ENCODE peak calls at places on chromosome 17, in seven cellular contexts. One of them, this sample, is unnamed.
A peak's percentile ranks its signal among the peaks of the same experiment; 100 is the strongest.

GRCh38 chr17:16255481-16255901 is 38.5 kb downstream of the PIGL start:
- DNase-seq in NCI-H1436: no peak
- DNase-seq in activated CD4-positive, alpha-beta T cell treated with anti-CD3 and anti-CD28 coated beads, Interleukin-2, amount 50 U/mL, for 1 hour: no peak
- DNase-seq in fibroblast of the aortic adventitia: peak; percentile 85
- DNase-seq in T-cell: no peak
- DNase-seq in left ventricle myocardium superior: peak; percentile 69
- DNase-seq in right atrium auricular region: peak; percentile 61
- DNase-seq in this sample: no peak

GRCh38 chr17:80959330-80960036 is 32.2 kb upstream of the CHMP6 start:
- DNase-seq in NCI-H1436: no peak
- DNase-seq in activated CD4-positive, alpha-beta T cell treated with anti-CD3 and anti-CD28 coated beads, Interleukin-2, amount 50 U/mL, for 1 hour: no peak
- DNase-seq in fibroblast of the aortic adventitia: peak; percentile 85
- DNase-seq in left ventricle myocardium superior: peak; percentile 94
- DNase-seq in right atrium auricular region: peak; percentile 85
- DNase-seq in T-cell: no peak
- DNase-seq in this sample: peak; percentile 46

GRCh38 chr17:6455321-6455705 is 11.1 kb downstream of the PIMREG start:
- DNase-seq in NCI-H1436: peak; percentile 43
- DNase-seq in left ventricle myocardium superior: peak; percentile 52
- DNase-seq in right atrium auricular region: no peak
- DNase-seq in activated CD4-positive, alpha-beta T cell treated with anti-CD3 and anti-CD28 coated beads, Interleukin-2, amount 50 U/mL, for 1 hour: peak; percentile 37
- DNase-seq in T-cell: peak; percentile 36
- DNase-seq in fibroblast of the aortic adventitia: no peak
- DNase-seq in this sample: no peak

GRCh38 chr17:64982139-64982802 is 63.0 kb upstream of the LRRC37A3 start:
- DNase-seq in fibroblast of the aortic adventitia: no peak
- DNase-seq in NCI-H1436: no peak
- DNase-seq in activated CD4-positive, alpha-beta T cell treated with anti-CD3 and anti-CD28 coated beads, Interleukin-2, amount 50 U/mL, for 1 hour: no peak
- DNase-seq in right atrium auricular region: no peak
- DNase-seq in left ventricle myocardium superior: no peak
- DNase-seq in T-cell: no peak
- DNase-seq in this sample: no peak

GRCh38 chr17:9912146-9913099 is 7.4 kb upstream of the RCVRN start:
- DNase-seq in T-cell: no peak
- DNase-seq in fibroblast of the aortic adventitia: no peak
- DNase-seq in activated CD4-positive, alpha-beta T cell treated with anti-CD3 and anti-CD28 coated beads, Interleukin-2, amount 50 U/mL, for 1 hour: no peak
- DNase-seq in right atrium auricular region: no peak
- DNase-seq in left ventricle myocardium superior: no peak
- DNase-seq in NCI-H1436: no peak
- DNase-seq in this sample: no peak

GRCh38 chr17:1957037-1957436 is 68.1 kb downstream of the RTN4RL1 start:
- DNase-seq in fibroblast of the aortic adventitia: no peak
- DNase-seq in right atrium auricular region: no peak
- DNase-seq in activated CD4-positive, alpha-beta T cell treated with anti-CD3 and anti-CD28 coated beads, Interleukin-2, amount 50 U/mL, for 1 hour: no peak
- DNase-seq in T-cell: no peak
- DNase-seq in left ventricle myocardium superior: no peak
- DNase-seq in NCI-H1436: no peak
- DNase-seq in this sample: no peak

GRCh38 chr17:82232322-82232785 is 3.5 kb downstream of the SLC16A3 start:
- DNase-seq in NCI-H1436: no peak
- DNase-seq in right atrium auricular region: no peak
- DNase-seq in left ventricle myocardium superior: peak; percentile 45
- DNase-seq in T-cell: no peak
- DNase-seq in fibroblast of the aortic adventitia: no peak
- DNase-seq in activated CD4-positive, alpha-beta T cell treated with anti-CD3 and anti-CD28 coated beads, Interleukin-2, amount 50 U/mL, for 1 hour: no peak
- DNase-seq in this sample: no peak

GRCh38 chr17:42155614-42156045 is 841 bp upstream of the RAB5C start:
- DNase-seq in fibroblast of the aortic adventitia: no peak
- DNase-seq in activated CD4-positive, alpha-beta T cell treated with anti-CD3 and anti-CD28 coated beads, Interleukin-2, amount 50 U/mL, for 1 hour: no peak
- DNase-seq in T-cell: no peak
- DNase-seq in NCI-H1436: no peak
- DNase-seq in left ventricle myocardium superior: no peak
- DNase-seq in right atrium auricular region: no peak
- DNase-seq in this sample: no peak

GRCh38 chr17:71118039-71118438 is 948.7 kb downstream of the KCNJ2 start:
- DNase-seq in left ventricle myocardium superior: no peak
- DNase-seq in fibroblast of the aortic adventitia: no peak
- DNase-seq in activated CD4-positive, alpha-beta T cell treated with anti-CD3 and anti-CD28 coated beads, Interleukin-2, amount 50 U/mL, for 1 hour: no peak
- DNase-seq in T-cell: no peak
- DNase-seq in right atrium auricular region: no peak
- DNase-seq in NCI-H1436: peak; percentile 71
- DNase-seq in this sample: peak; percentile 26

GRCh38 chr17:58575511-58575910 is 61.1 kb upstream of the MTMR4 start:
- DNase-seq in right atrium auricular region: no peak
- DNase-seq in T-cell: no peak
- DNase-seq in fibroblast of the aortic adventitia: peak; percentile 58
- DNase-seq in NCI-H1436: no peak
- DNase-seq in activated CD4-positive, alpha-beta T cell treated with anti-CD3 and anti-CD28 coated beads, Interleukin-2, amount 50 U/mL, for 1 hour: no peak
- DNase-seq in left ventricle myocardium superior: no peak
- DNase-seq in this sample: peak; percentile 28

GRCh38 chr17:65698381-65699061 is 137.1 kb upstream of the AXIN2 start:
- DNase-seq in T-cell: no peak
- DNase-seq in NCI-H1436: no peak
- DNase-seq in activated CD4-positive, alpha-beta T cell treated with anti-CD3 and anti-CD28 coated beads, Interleukin-2, amount 50 U/mL, for 1 hour: no peak
- DNase-seq in left ventricle myocardium superior: no peak
- DNase-seq in right atrium auricular region: no peak
- DNase-seq in fibroblast of the aortic adventitia: peak; percentile 92
- DNase-seq in this sample: peak; percentile 20

GRCh38 chr17:81082177-81083073 is 47.5 kb downstream of the BAIAP2 start:
- DNase-seq in activated CD4-positive, alpha-beta T cell treated with anti-CD3 and anti-CD28 coated beads, Interleukin-2, amount 50 U/mL, for 1 hour: no peak
- DNase-seq in T-cell: no peak
- DNase-seq in NCI-H1436: no peak
- DNase-seq in right atrium auricular region: no peak
- DNase-seq in fibroblast of the aortic adventitia: no peak
- DNase-seq in left ventricle myocardium superior: peak; percentile 80
- DNase-seq in this sample: no peak

GRCh38 chr17:2889256-2889655 is 93.0 kb downstream of the RAP1GAP2 start:
- DNase-seq in activated CD4-positive, alpha-beta T cell treated with anti-CD3 and anti-CD28 coated beads, Interleukin-2, amount 50 U/mL, for 1 hour: no peak
- DNase-seq in T-cell: no peak
- DNase-seq in right atrium auricular region: no peak
- DNase-seq in fibroblast of the aortic adventitia: no peak
- DNase-seq in NCI-H1436: no peak
- DNase-seq in left ventricle myocardium superior: no peak
- DNase-seq in this sample: no peak

GRCh38 chr17:45904886-45905285 is 10.5 kb downstream of the MAPT start:
- DNase-seq in activated CD4-positive, alpha-beta T cell treated with anti-CD3 and anti-CD28 coated beads, Interleukin-2, amount 50 U/mL, for 1 hour: no peak
- DNase-seq in NCI-H1436: no peak
- DNase-seq in fibroblast of the aortic adventitia: no peak
- DNase-seq in T-cell: no peak
- DNase-seq in left ventricle myocardium superior: no peak
- DNase-seq in right atrium auricular region: no peak
- DNase-seq in this sample: no peak

GRCh38 chr17:59424331-59424730 is 92.9 kb downstream of the YPEL2 start:
- DNase-seq in left ventricle myocardium superior: no peak
- DNase-seq in right atrium auricular region: no peak
- DNase-seq in activated CD4-positive, alpha-beta T cell treated with anti-CD3 and anti-CD28 coated beads, Interleukin-2, amount 50 U/mL, for 1 hour: no peak
- DNase-seq in fibroblast of the aortic adventitia: peak; percentile 43
- DNase-seq in T-cell: no peak
- DNase-seq in NCI-H1436: no peak
- DNase-seq in this sample: no peak

GRCh38 chr17:62179525-62180161 is 114.6 kb upstream of the MED13 start:
- DNase-seq in left ventricle myocardium superior: no peak
- DNase-seq in fibroblast of the aortic adventitia: peak; percentile 11
- DNase-seq in T-cell: no peak
- DNase-seq in right atrium auricular region: no peak
- DNase-seq in NCI-H1436: no peak
- DNase-seq in activated CD4-positive, alpha-beta T cell treated with anti-CD3 and anti-CD28 coated beads, Interleukin-2, amount 50 U/mL, for 1 hour: no peak
- DNase-seq in this sample: peak; percentile 81

GRCh38 chr17:28110184-28110583 is 67.7 kb downstream of the NLK start:
- DNase-seq in right atrium auricular region: no peak
- DNase-seq in NCI-H1436: no peak
- DNase-seq in left ventricle myocardium superior: no peak
- DNase-seq in T-cell: no peak
- DNase-seq in fibroblast of the aortic adventitia: no peak
- DNase-seq in activated CD4-positive, alpha-beta T cell treated with anti-CD3 and anti-CD28 coated beads, Interleukin-2, amount 50 U/mL, for 1 hour: no peak
- DNase-seq in this sample: no peak

GRCh38 chr17:74335529-74336062 is 9.6 kb downstream of the KIF19 start:
- DNase-seq in right atrium auricular region: no peak
- DNase-seq in T-cell: no peak
- DNase-seq in NCI-H1436: no peak
- DNase-seq in activated CD4-positive, alpha-beta T cell treated with anti-CD3 and anti-CD28 coated beads, Interleukin-2, amount 50 U/mL, for 1 hour: no peak
- DNase-seq in fibroblast of the aortic adventitia: no peak
- DNase-seq in left ventricle myocardium superior: no peak
- DNase-seq in this sample: no peak

GRCh38 chr17:63436523-63437110 is 9.5 kb downstream of the CYB561 start:
- DNase-seq in T-cell: no peak
- DNase-seq in right atrium auricular region: no peak
- DNase-seq in left ventricle myocardium superior: no peak
- DNase-seq in NCI-H1436: no peak
- DNase-seq in activated CD4-positive, alpha-beta T cell treated with anti-CD3 and anti-CD28 coated beads, Interleukin-2, amount 50 U/mL, for 1 hour: no peak
- DNase-seq in fibroblast of the aortic adventitia: peak; percentile 66
- DNase-seq in this sample: peak; percentile 23

GRCh38 chr17:82865996-82866395 is 26.2 kb upstream of the ZNF750 start:
- DNase-seq in NCI-H1436: no peak
- DNase-seq in activated CD4-positive, alpha-beta T cell treated with anti-CD3 and anti-CD28 coated beads, Interleukin-2, amount 50 U/mL, for 1 hour: no peak
- DNase-seq in fibroblast of the aortic adventitia: no peak
- DNase-seq in right atrium auricular region: no peak
- DNase-seq in T-cell: no peak
- DNase-seq in left ventricle myocardium superior: peak; percentile 0
- DNase-seq in this sample: no peak

GRCh38 chr17:51857052-51857593 is 301.4 kb downstream of the CA10 start:
- DNase-seq in right atrium auricular region: no peak
- DNase-seq in activated CD4-positive, alpha-beta T cell treated with anti-CD3 and anti-CD28 coated beads, Interleukin-2, amount 50 U/mL, for 1 hour: no peak
- DNase-seq in fibroblast of the aortic adventitia: no peak
- DNase-seq in left ventricle myocardium superior: no peak
- DNase-seq in T-cell: no peak
- DNase-seq in NCI-H1436: peak; percentile 36
- DNase-seq in this sample: no peak

GRCh38 chr17:42121066-42121769 is at the start of gene KAT2A:
- DNase-seq in fibroblast of the aortic adventitia: peak; percentile 75
- DNase-seq in T-cell: peak; percentile 51
- DNase-seq in NCI-H1436: peak; percentile 79
- DNase-seq in right atrium auricular region: peak; percentile 82
- DNase-seq in left ventricle myocardium superior: peak; percentile 93
- DNase-seq in activated CD4-positive, alpha-beta T cell treated with anti-CD3 and anti-CD28 coated beads, Interleukin-2, amount 50 U/mL, for 1 hour: peak; percentile 73
- DNase-seq in this sample: peak; percentile 87

GRCh38 chr17:77476920-77477805 is 336.4 kb downstream of the SEC14L1 start:
- DNase-seq in right atrium auricular region: peak; percentile 91
- DNase-seq in T-cell: no peak
- DNase-seq in fibroblast of the aortic adventitia: peak; percentile 98
- DNase-seq in left ventricle myocardium superior: peak; percentile 70
- DNase-seq in activated CD4-positive, alpha-beta T cell treated with anti-CD3 and anti-CD28 coated beads, Interleukin-2, amount 50 U/mL, for 1 hour: no peak
- DNase-seq in NCI-H1436: no peak
- DNase-seq in this sample: peak; percentile 92

GRCh38 chr17:79619196-79619595 is 8.3 kb upstream of the RBFOX3 start:
- DNase-seq in left ventricle myocardium superior: no peak
- DNase-seq in right atrium auricular region: no peak
- DNase-seq in activated CD4-positive, alpha-beta T cell treated with anti-CD3 and anti-CD28 coated beads, Interleukin-2, amount 50 U/mL, for 1 hour: no peak
- DNase-seq in T-cell: no peak
- DNase-seq in NCI-H1436: no peak
- DNase-seq in fibroblast of the aortic adventitia: no peak
- DNase-seq in this sample: no peak

GRCh38 chr17:15966183-15966878 is 21.4 kb downstream of the ADORA2B start:
- DNase-seq in left ventricle myocardium superior: no peak
- DNase-seq in NCI-H1436: peak; percentile 73
- DNase-seq in fibroblast of the aortic adventitia: no peak
- DNase-seq in right atrium auricular region: no peak
- DNase-seq in activated CD4-positive, alpha-beta T cell treated with anti-CD3 and anti-CD28 coated beads, Interleukin-2, amount 50 U/mL, for 1 hour: no peak
- DNase-seq in T-cell: no peak
- DNase-seq in this sample: no peak

GRCh38 chr17:80068301-80069160 is 32.1 kb downstream of the CCDC40 start:
- DNase-seq in left ventricle myocardium superior: peak; percentile 59
- DNase-seq in activated CD4-positive, alpha-beta T cell treated with anti-CD3 and anti-CD28 coated beads, Interleukin-2, amount 50 U/mL, for 1 hour: no peak
- DNase-seq in T-cell: no peak
- DNase-seq in right atrium auricular region: peak; percentile 69
- DNase-seq in NCI-H1436: no peak
- DNase-seq in fibroblast of the aortic adventitia: peak; percentile 87
- DNase-seq in this sample: peak; percentile 20

This sample was measured in Daoy.